ENCODE peak calls at places on chromosomes 16 and 17, in eight cellular contexts. K, Y, F, P, Q, N, E and V are unnamed samples. For H3K4me1, the result is how much of the 10 kb centered on the place peaks cover.

GRCh38 chr17:17526369-17526768 is 30.2 kb upstream of the RASD1 start:
- DNase-seq in K (no peak), Y (no peak), F (no peak), P (no peak), Q (no peak), N (peak), E (peak), V (no peak)

GRCh38 chr17:6530324-6530920 is 25.9 kb downstream of the PITPNM3 start:
- DNase-seq in K (no peak), Y (no peak), F (no peak), P (no peak), Q (no peak), N (no peak), E (no peak), V (no peak)

GRCh38 chr17:43966276-43966675 is 12.5 kb upstream of the PYY start:
- DNase-seq in K (no peak), Y (no peak), F (peak), P (no peak), Q (no peak), N (no peak), E (no peak), V (no peak)

GRCh38 chr16:52498640-52499039 is 48.3 kb downstream of the TOX3 start:
- DNase-seq in K (no peak), Y (no peak), F (no peak), P (no peak), Q (no peak), N (no peak), E (no peak), V (no peak)

GRCh38 chr17:6654816-6655731 is 3.5 kb downstream of the C17orf100 start:
- DNase-seq in K (no peak), Y (peak), F (peak), P (no peak), Q (no peak), N (no peak), E (no peak), V (no peak)

GRCh38 chr17:32277284-32277683 is 11.7 kb downstream of the RHBDL3 start:
- DNase-seq in K (no peak), Y (no peak), F (no peak), P (no peak), Q (no peak), N (peak), E (no peak), V (no peak)

GRCh38 chr16:53207810-53208752 is 153.3 kb downstream of the CHD9 start:
- DNase-seq in K (no peak), Y (no peak), F (peak), P (no peak), Q (no peak), N (peak), E (peak), V (no peak)

GRCh38 chr17:35684046-35684802 is 47.2 kb upstream of the RASL10B start:
- DNase-seq in K (no peak), Y (no peak), F (peak), P (no peak), Q (no peak), N (no peak), E (no peak), V (no peak)

GRCh38 chr16:14187517-14188338 is 116.6 kb downstream of the MRTFB start:
- DNase-seq in K (no peak), Y (no peak), F (no peak), P (no peak), Q (no peak), N (no peak), E (no peak), V (no peak)

GRCh38 chr16:19717781-19718623 is at the start of the genes IQCK and KNOP1:
- DNase-seq in K (peak), Y (peak), F (peak), P (peak), Q (peak), N (peak), E (peak), V (no peak)

GRCh38 chr16:68770671-68771070 is 33.6 kb downstream of the CDH1 start:
- DNase-seq in K (no peak), Y (no peak), F (no peak), P (no peak), Q (no peak), N (no peak), E (no peak), V (no peak)

GRCh38 chr16:19481769-19482168 is 40.1 kb downstream of the GDE1 start:
- DNase-seq in K (no peak), Y (no peak), F (no peak), P (no peak), Q (no peak), N (no peak), E (no peak), V (no peak)

GRCh38 chr17:78313735-78314648 is 45.9 kb downstream of the SOCS3 start:
- DNase-seq in K (peak), Y (peak), F (peak), P (peak), Q (no peak), N (peak), E (peak), V (no peak)

GRCh38 chr17:10737168-10737622 is 7.4 kb upstream of the TMEM220 start:
- DNase-seq in K (peak), Y (peak), F (peak), P (peak), Q (no peak), N (peak), E (peak), V (peak)

GRCh38 chr17:58576679-58577367 is 62.4 kb upstream of the MTMR4 start:
- DNase-seq in K (no peak), Y (no peak), F (peak), P (no peak), Q (no peak), N (no peak), E (no peak), V (no peak)

GRCh38 chr16:46573008-46573833 is 48.0 kb downstream of the SHCBP1 start:
- DNase-seq in K (no peak), Y (no peak), F (peak), P (no peak), Q (no peak), N (no peak), E (no peak), V (no peak)

GRCh38 chr17:17783121-17783824 is 53.5 kb downstream of the SREBF1 start:
- DNase-seq in K (peak), Y (peak), F (peak), P (no peak), Q (no peak), N (peak), E (peak), V (no peak)

GRCh38 chr16:17369441-17369951 is 101.3 kb downstream of the XYLT1 start:
- DNase-seq in K (peak), Y (peak), F (no peak), P (no peak), Q (peak), N (peak), E (peak), V (no peak)

GRCh38 chr17:17824780-17825614 is 11.8 kb downstream of the SREBF1 start:
- DNase-seq in K (no peak), Y (no peak), F (no peak), P (no peak), Q (no peak), N (peak), E (peak), V (no peak)

GRCh38 chr17:2980211-2980903 is 83.0 kb downstream of the OR1D5 start:
- DNase-seq in K (no peak), Y (no peak), F (no peak), P (no peak), Q (no peak), N (no peak), E (no peak), V (peak)

GRCh38 chr17:29007456-29008455 is 1.9 kb upstream of the SEZ6 start:
- DNase-seq in K (no peak), Y (no peak), F (peak), P (no peak), Q (no peak), N (no peak), E (no peak), V (no peak)

GRCh38 chr17:41982026-41982989 is 15.7 kb downstream of the CNP start:
- DNase-seq in K (no peak), Y (no peak), F (no peak), P (peak), Q (no peak), N (no peak), E (no peak), V (no peak)

GRCh38 chr17:8152112-8152775 is at the start of gene PER1:
- DNase-seq in K (peak), Y (peak), F (peak), P (peak), Q (peak), N (peak), E (peak), V (peak)

GRCh38 chr17:57440522-57441269 is 184.4 kb downstream of the MSI2 start:
- DNase-seq in K (peak), Y (peak), F (peak), P (peak), Q (no peak), N (peak), E (peak), V (no peak)

GRCh38 chr17:13485327-13485726 is 116.4 kb downstream of the HS3ST3A1 start:
- DNase-seq in K (no peak), Y (no peak), F (no peak), P (no peak), Q (no peak), N (no peak), E (no peak), V (no peak)

GRCh38 chr16:1052791-1053521 is 19.6 kb upstream of the SSTR5 start:
- DNase-seq in K (no peak), Y (no peak), F (no peak), P (no peak), Q (no peak), N (no peak), E (no peak), V (no peak)

GRCh38 chr16:47916266-47916665 is 239.5 kb downstream of the ABCC12 start:
- DNase-seq in K (no peak), Y (no peak), F (no peak), P (no peak), Q (no peak), N (no peak), E (no peak), V (no peak)

GRCh38 chr17:14289162-14289561 is 11.7 kb upstream of the HS3ST3B1 start:
- DNase-seq in K (no peak), Y (no peak), F (no peak), P (no peak), Q (no peak), N (no peak), E (no peak), V (no peak)

GRCh38 chr16:66493490-66494401 is 56.2 kb downstream of the TK2 start:
- DNase-seq in K (no peak), Y (no peak), F (no peak), P (peak), Q (no peak), N (no peak), E (no peak), V (no peak)

GRCh38 chr17:67891481-67892119 is 66.3 kb downstream of the BPTF start:
- DNase-seq in K (no peak), Y (no peak), F (peak), P (no peak), Q (no peak), N (peak), E (peak), V (no peak)

GRCh38 chr17:81578561-81579225 is 26.5 kb upstream of the FAAP100 start:
- DNase-seq in K (no peak), Y (no peak), F (peak), P (no peak), Q (no peak), N (no peak), E (no peak), V (no peak)

GRCh38 chr16:25048146-25048618 is 33.0 kb upstream of the ARHGAP17 start:
- DNase-seq in K (no peak), Y (no peak), F (no peak), P (no peak), Q (no peak), N (no peak), E (no peak), V (no peak)

GRCh38 chr16:25052530-25052929 is 37.4 kb upstream of the ARHGAP17 start:
- DNase-seq in K (no peak), Y (no peak), F (no peak), P (no peak), Q (no peak), N (peak), E (no peak), V (no peak)

GRCh38 chr16:25051446-25052160 is 36.4 kb upstream of the ARHGAP17 start:
- DNase-seq in K (no peak), Y (no peak), F (peak), P (no peak), Q (no peak), N (no peak), E (no peak), V (no peak)

DNA sequence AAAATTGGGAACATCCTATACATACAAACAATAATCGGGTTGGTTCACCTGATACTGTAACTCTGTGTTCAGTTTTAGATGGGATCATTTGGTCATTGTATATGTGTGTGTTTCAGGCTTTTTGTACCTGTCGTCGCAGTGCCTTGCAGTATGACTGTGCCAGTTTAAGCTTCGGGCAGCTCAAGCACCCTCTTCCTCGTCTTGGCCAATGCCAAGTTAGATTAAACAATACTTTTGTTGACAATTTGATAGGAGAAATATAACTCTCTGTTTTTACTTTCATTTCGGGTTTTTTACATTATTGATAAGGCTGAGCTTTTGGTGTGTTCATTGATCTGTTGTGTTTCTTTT is 37.0 kb upstream of the ARHGAP17 start:
- DNase-seq in K (no peak), Y (no peak), F (no peak), P (no peak), Q (no peak), N (no peak), E (no peak), V (no peak)
- H3K27ac ChIP-seq in K (no peak), Y (peak), F (no peak), P (peak), Q (peak), N (peak), E (peak), V (peak)

GRCh38 chr17:69870751-69871199 is 204.2 kb upstream of the KCNJ16 start:
- DNase-seq in K (no peak), Y (no peak), F (peak), P (no peak), Q (no peak), N (no peak), E (no peak), V (no peak)

GRCh38 chr17:69872675-69873262 is 202.3 kb upstream of the KCNJ16 start:
- DNase-seq in K (no peak), Y (no peak), F (no peak), P (no peak), Q (no peak), N (no peak), E (no peak), V (no peak)

GRCh38 chr17:69869667-69870066 is 205.4 kb upstream of the KCNJ16 start:
- DNase-seq in K (no peak), Y (no peak), F (peak), P (no peak), Q (no peak), N (no peak), E (no peak), V (no peak)

GRCh38 chr17:69871318-69871717 is 203.7 kb upstream of the KCNJ16 start:
- DNase-seq in K (no peak), Y (no peak), F (no peak), P (no peak), Q (no peak), N (no peak), E (no peak), V (no peak)

GRCh38 chr17:69870091-69870530 is 204.9 kb upstream of the KCNJ16 start:
- DNase-seq in K (no peak), Y (no peak), F (peak), P (no peak), Q (no peak), N (no peak), E (no peak), V (no peak)
- H3K4me1 ChIP-seq in K (under half), Y (under half), F (under half), P (under half), Q (under half), N (under half), E (under half), V (under half)

GRCh38 chr17:1482686-1483445 is 9.6 kb downstream of the MYO1C start:
- DNase-seq in K (no peak), Y (no peak), F (no peak), P (peak), Q (no peak), N (no peak), E (no peak), V (no peak)
- TF ChIP-seq CTCF in K (no peak), Y (no peak), F (no peak), P (no peak), Q (no peak), N (no peak), E (no peak), V (no peak)

GRCh38 chr17:48113201-48113676 is 5.7 kb downstream of the SNX11 start:
- DNase-seq in K (peak), Y (peak), F (no peak), P (no peak), Q (no peak), N (no peak), E (no peak), V (no peak)
- H3K27ac ChIP-seq in K (no peak), Y (peak), F (no peak), P (no peak), Q (no peak), N (no peak), E (no peak), V (no peak)